ENCODE peak calls at places on chromosomes 12 and 14, in five cellular contexts. I, C, K, O and B are unnamed samples.

GRCh38 chr12:94676011-94676709 is 25.8 kb upstream of the TMCC3 start:
- DNase-seq in I (no peak), K (no peak), O (no peak), C (no peak), B (peak; percentile 52)

GRCh38 chr14:75864352-75864751 is 117.4 kb downstream of the TGFB3 start:
- DNase-seq in O (no peak), K (no peak), C (no peak), I (no peak), B (no peak)

GRCh38 chr14:79584679-79585078 is 626.6 kb downstream of the DIO2 start:
- DNase-seq in K (no peak), C (no peak), I (no peak), O (no peak), B (no peak)

GRCh38 chr14:100649173-100649519 is 61.9 kb upstream of the BEGAIN start:
- DNase-seq in K (no peak), I (no peak), O (no peak), C (no peak), B (no peak)

GRCh38 chr12:124737772-124738635 is 125.7 kb downstream of the SCARB1 start:
- DNase-seq in K (no peak), O (no peak), C (no peak), I (no peak), B (no peak)

GRCh38 chr14:68824517-68825347 is 31.9 kb upstream of the ZFP36L1 start:
- DNase-seq in O (peak; percentile 75), I (peak; percentile 80), K (no peak), C (peak; percentile 80), B (peak; percentile 91)

GRCh38 chr12:3304436-3305135 is 186.4 kb upstream of the PRMT8 start:
- DNase-seq in I (no peak), K (no peak), O (no peak), C (peak; percentile 80), B (peak; percentile 46)

GRCh38 chr12:1972856-1973317 is 31.4 kb downstream of the DCP1B start:
- DNase-seq in O (no peak), C (no peak), I (no peak), K (no peak), B (no peak)

GRCh38 chr12:49043856-49044258 is 16.7 kb downstream of the KMT2D start:
- DNase-seq in O (no peak), I (peak; percentile 73), C (peak; percentile 34), K (no peak), B (peak; percentile 60)

GRCh38 chr14:50875359-50876090 is 3.7 kb downstream of the ABHD12B start:
- DNase-seq in K (no peak), I (no peak), C (peak; percentile 96), O (no peak), B (no peak)

GRCh38 chr14:94330432-94330831 is 7.3 kb upstream of the SERPINA6 start:
- DNase-seq in K (peak; percentile 75), I (no peak), O (no peak), C (no peak), B (no peak)

GRCh38 chr14:21026251-21026987 is 1.6 kb upstream of the NDRG2 start:
- DNase-seq in C (no peak), I (no peak), K (no peak), O (peak; percentile 21), B (no peak)

GRCh38 chr14:102795060-102795925 is 18.0 kb downstream of the TRAF3 start:
- DNase-seq in K (no peak), I (peak; percentile 86), C (peak; percentile 82), O (no peak), B (peak; percentile 66)

DNA sequence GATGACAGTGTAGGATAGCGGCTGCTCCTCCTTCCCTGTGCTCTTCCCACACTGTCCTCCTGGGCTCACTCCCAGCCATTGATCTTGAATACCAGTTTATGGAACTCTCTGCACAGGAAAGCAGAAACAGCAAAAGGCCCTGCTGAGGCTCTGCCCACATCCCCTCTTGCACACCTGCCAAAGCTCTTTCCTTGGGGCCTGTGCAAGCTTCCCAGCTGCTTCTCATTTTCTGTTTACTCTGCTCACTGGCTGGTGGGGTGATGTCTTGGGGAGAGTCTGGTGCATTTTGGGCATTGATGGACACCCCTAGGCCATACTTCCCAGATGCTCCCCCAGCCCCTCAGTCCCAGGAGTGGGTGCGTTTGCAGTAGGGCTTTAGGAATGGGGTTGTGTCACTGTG is 361.8 kb downstream of the TMEM121 start:
- DNase-seq in I (no peak), C (no peak), O (no peak), K (no peak), B (no peak)
- H3K9me3 ChIP-seq in I (no peaks in the 10 kb centered on the region), C (no peaks in the 10 kb centered on the region), O (no peaks in the 10 kb centered on the region), K (no peaks in the 10 kb centered on the region), B (no peaks in the 10 kb centered on the region)

GRCh38 chr12:93243689-93244513 is 133.8 kb upstream of the NUDT4 start:
- DNase-seq in K (no peak), C (peak; percentile 89), O (no peak), I (no peak), B (no peak)
- TF ChIP-seq EP300 in K (no peak), C (peak; percentile 88), O (peak; percentile 82), I (no peak), B (no peak)

GRCh38 chr12:133215724-133216123 is 20.0 kb downstream of the ANHX start:
- DNase-seq in I (no peak), K (no peak), C (no peak), O (no peak), B (no peak)
- H3K9me3 ChIP-seq in I (peaks cover 85% of the 10 kb centered on the region), K (peaks cover 61% of the 10 kb centered on the region), C (peaks cover 98% of the 10 kb centered on the region), O (peaks cover 74% of the 10 kb centered on the region), B (peaks cover 96% of the 10 kb centered on the region)

DNA sequence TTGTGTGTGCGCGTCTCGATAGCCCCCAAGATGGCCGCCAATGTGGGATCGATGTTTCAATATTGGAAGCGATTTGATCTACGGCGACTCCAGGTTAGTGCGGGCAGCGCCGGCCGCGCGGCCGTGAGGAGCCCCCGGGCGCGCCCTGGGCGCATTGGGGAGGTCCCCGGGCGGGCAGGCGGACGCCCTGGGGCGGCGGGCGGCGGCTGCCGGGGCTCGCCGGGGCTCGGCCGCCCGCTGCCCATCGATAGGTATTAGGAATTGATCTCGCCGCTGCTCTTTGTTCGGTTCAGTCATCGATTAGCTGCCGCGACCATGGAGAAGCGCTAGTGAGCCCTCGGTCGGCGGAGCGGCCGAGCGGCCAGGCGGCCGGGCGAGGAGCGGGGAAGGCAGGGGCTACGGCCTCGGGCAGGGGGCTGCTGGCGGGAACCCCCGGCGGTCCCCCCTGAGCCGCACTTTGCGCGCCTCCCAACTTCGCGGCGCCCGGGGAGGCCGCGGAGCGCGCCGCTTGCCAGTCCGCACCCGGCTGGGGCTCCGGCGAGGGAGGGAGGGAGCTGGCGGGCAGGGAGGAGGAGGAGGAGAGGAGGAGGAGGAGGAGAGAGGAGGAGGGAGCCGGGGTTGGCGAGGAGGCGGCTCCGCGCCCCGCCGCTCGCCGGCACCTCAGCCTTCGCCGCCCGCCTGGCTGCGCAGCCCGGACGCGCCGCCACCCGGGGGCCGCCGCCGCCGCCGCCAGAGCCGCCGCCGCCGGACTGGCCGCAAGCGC is 114.0 kb upstream of the MYL2 start:
- DNase-seq in K (no peak), O (no peak), I (no peak), C (no peak), B (no peak)
- TF ChIP-seq EP300 in K (no peak), O (no peak), I (no peak), C (no peak), B (no peak)

GRCh38 chr14:32263939-32264567 is 61.0 kb upstream of the RNU6-8 start:
- DNase-seq in C (no peak), K (no peak), O (no peak), I (no peak), B (no peak)

GRCh38 chr14:32265584-32265983 is 62.5 kb upstream of the RNU6-8 start:
- DNase-seq in I (no peak), O (no peak), K (no peak), C (no peak), B (no peak)
- H3K9me3 ChIP-seq in I (peaks cover 31% of the 10 kb centered on the region), O (peaks cover 8% of the 10 kb centered on the region), K (no peaks in the 10 kb centered on the region), C (peaks cover 23% of the 10 kb centered on the region), B (peaks cover 10% of the 10 kb centered on the region)

GRCh38 chr14:56342419-56342901 is 224.2 kb downstream of the PELI2 start:
- DNase-seq in O (no peak), I (no peak), K (no peak), C (no peak), B (no peak)
- TF ChIP-seq EP300 in O (no peak), I (no peak), K (no peak), C (no peak), B (no peak)